ENCODE peak calls at places on chromosomes 11 and 22, in six cellular contexts. D, T, M, K, N and F are unnamed samples.

GRCh38 chr11:79515781-79516180 is 75.0 kb upstream of the TENM4 start:
- DNase-seq in D (no peak), M (no peak), N (no peak), K (no peak), T (no peak), F (no peak)

GRCh38 chr11:19187101-19187500 is 14.7 kb downstream of the CSRP3 start:
- DNase-seq in T (peak), N (no peak), D (no peak), M (no peak), K (no peak), F (peak)

GRCh38 chr22:19057999-19058491 is 64.2 kb downstream of the DGCR2 start:
- DNase-seq in T (no peak), M (no peak), N (no peak), D (peak), K (no peak), F (no peak)

GRCh38 chr11:96424693-96425092 is 34.9 kb downstream of the JRKL start:
- DNase-seq in M (peak), D (no peak), T (peak), N (no peak), K (no peak), F (peak)

GRCh38 chr11:73317373-73317772 is 9.3 kb downstream of the ARHGEF17 start:
- DNase-seq in K (no peak), T (no peak), M (no peak), N (no peak), D (peak), F (no peak)

GRCh38 chr11:76152086-76152658 is 54.1 kb downstream of the WNT11 start:
- DNase-seq in N (peak), M (no peak), D (peak), T (peak), K (peak), F (peak)

GRCh38 chr11:117953029-117953671 is 23.9 kb upstream of the TMPRSS13 start:
- DNase-seq in K (no peak), N (no peak), T (no peak), M (no peak), D (no peak), F (no peak)

GRCh38 chr11:16963316-16963876 is 50.8 kb downstream of the PLEKHA7 start:
- DNase-seq in D (no peak), N (no peak), K (no peak), T (no peak), M (no peak), F (no peak)

GRCh38 chr11:65434667-65435179 is 12.1 kb downstream of the NEAT1 start:
- DNase-seq in M (no peak), T (peak), N (peak), K (no peak), D (no peak), F (no peak)

GRCh38 chr11:133038850-133039249 is 493.5 kb downstream of the OPCML start:
- DNase-seq in D (no peak), N (no peak), K (no peak), M (no peak), T (no peak), F (peak)

GRCh38 chr11:11500744-11501487 is 120.9 kb downstream of the GALNT18 start:
- DNase-seq in N (no peak), M (no peak), K (no peak), T (no peak), D (no peak), F (no peak)

GRCh38 chr11:1470681-1471611 is 15.6 kb downstream of the MOB2 start:
- DNase-seq in K (no peak), T (no peak), M (no peak), D (no peak), N (no peak), F (no peak)

GRCh38 chr22:19849800-19850481 is 4.7 kb downstream of the GNB1L start:
- DNase-seq in M (no peak), N (peak), K (no peak), T (no peak), D (peak), F (peak)

GRCh38 chr11:128135451-128135850 is 451.9 kb downstream of the ETS1 start:
- DNase-seq in T (no peak), N (no peak), D (no peak), M (no peak), K (no peak), F (peak)

GRCh38 chr11:72410956-72411355 is 23.4 kb downstream of the CLPB start:
- DNase-seq in M (no peak), T (no peak), N (no peak), K (no peak), D (no peak), F (no peak)

GRCh38 chr11:57476883-57477506 is 16.7 kb downstream of the RTN4RL2 start:
- DNase-seq in N (no peak), K (peak), D (peak), M (no peak), T (peak), F (peak)

GRCh38 chr11:109853156-109853776 is 239.9 kb upstream of the ZC3H12C start:
- DNase-seq in D (no peak), N (no peak), M (peak), K (no peak), T (peak), F (peak)

GRCh38 chr11:79610678-79611077 is 169.8 kb upstream of the TENM4 start:
- DNase-seq in M (no peak), K (no peak), D (no peak), N (no peak), T (no peak), F (peak)

GRCh38 chr11:65420506-65421203 is 1.9 kb upstream of the NEAT1 start:
- DNase-seq in D (peak), N (no peak), K (no peak), M (no peak), T (no peak), F (no peak)

GRCh38 chr11:86749861-86750401 is 50.4 kb upstream of the PRSS23 start:
- DNase-seq in T (no peak), M (no peak), K (no peak), N (no peak), D (no peak), F (no peak)

GRCh38 chr11:2507945-2508749 is 63.3 kb downstream of the KCNQ1 start:
- DNase-seq in N (no peak), T (no peak), M (no peak), D (no peak), K (no peak), F (no peak)

GRCh38 chr11:86219291-86220193 is 25.0 kb upstream of the EED start:
- DNase-seq in M (no peak), N (no peak), T (no peak), D (no peak), K (no peak), F (no peak)

GRCh38 chr11:95692526-95693270 is 96.9 kb downstream of the FAM76B start:
- DNase-seq in K (no peak), T (no peak), D (no peak), N (no peak), M (no peak), F (no peak)

GRCh38 chr11:44349328-44349727 is 39.4 kb upstream of the ALX4 start:
- DNase-seq in T (no peak), M (no peak), N (no peak), K (no peak), D (no peak), F (no peak)

GRCh38 chr22:38142606-38143005 is 32.1 kb upstream of the BAIAP2L2 start:
- DNase-seq in T (no peak), N (no peak), K (no peak), D (no peak), M (no peak), F (no peak)

GRCh38 chr11:111730871-111731591 is 35.2 kb downstream of the PPP2R1B start:
- DNase-seq in T (no peak), M (no peak), N (peak), K (no peak), D (peak), F (peak)

GRCh38 chr22:37817705-37818311 is 5.4 kb upstream of the GALR3 start:
- DNase-seq in D (peak), M (peak), K (peak), N (peak), T (peak), F (peak)

GRCh38 chr11:43574949-43575915 is 105.3 kb upstream of the HSD17B12 start:
- DNase-seq in N (no peak), T (peak), K (no peak), M (no peak), D (no peak), F (peak)

GRCh38 chr22:36562261-36562835 is 33.4 kb upstream of the EIF3D start:
- DNase-seq in D (peak), T (peak), N (peak), M (no peak), K (peak), F (peak)

GRCh38 chr11:109039611-109040010 is 374.7 kb downstream of the DDX10 start:
- DNase-seq in D (no peak), T (peak), M (no peak), K (no peak), N (no peak), F (peak)

GRCh38 chr11:73416711-73417265 is 40.6 kb downstream of the RELT start:
- DNase-seq in T (peak), N (no peak), M (no peak), K (no peak), D (no peak), F (peak)

GRCh38 chr11:74004694-74005615 is 3.9 kb downstream of the UCP3 start:
- DNase-seq in M (no peak), D (peak), N (no peak), T (no peak), K (no peak), F (no peak)

GRCh38 chr22:32204856-32205722 is at the start of gene RFPL2:
- DNase-seq in M (no peak), N (no peak), K (peak), T (no peak), D (no peak), F (peak)

GRCh38 chr11:120095516-120095915 is 42.4 kb downstream of the TRIM29 start:
- DNase-seq in M (no peak), K (no peak), D (no peak), T (no peak), N (no peak), F (no peak)

DNA sequence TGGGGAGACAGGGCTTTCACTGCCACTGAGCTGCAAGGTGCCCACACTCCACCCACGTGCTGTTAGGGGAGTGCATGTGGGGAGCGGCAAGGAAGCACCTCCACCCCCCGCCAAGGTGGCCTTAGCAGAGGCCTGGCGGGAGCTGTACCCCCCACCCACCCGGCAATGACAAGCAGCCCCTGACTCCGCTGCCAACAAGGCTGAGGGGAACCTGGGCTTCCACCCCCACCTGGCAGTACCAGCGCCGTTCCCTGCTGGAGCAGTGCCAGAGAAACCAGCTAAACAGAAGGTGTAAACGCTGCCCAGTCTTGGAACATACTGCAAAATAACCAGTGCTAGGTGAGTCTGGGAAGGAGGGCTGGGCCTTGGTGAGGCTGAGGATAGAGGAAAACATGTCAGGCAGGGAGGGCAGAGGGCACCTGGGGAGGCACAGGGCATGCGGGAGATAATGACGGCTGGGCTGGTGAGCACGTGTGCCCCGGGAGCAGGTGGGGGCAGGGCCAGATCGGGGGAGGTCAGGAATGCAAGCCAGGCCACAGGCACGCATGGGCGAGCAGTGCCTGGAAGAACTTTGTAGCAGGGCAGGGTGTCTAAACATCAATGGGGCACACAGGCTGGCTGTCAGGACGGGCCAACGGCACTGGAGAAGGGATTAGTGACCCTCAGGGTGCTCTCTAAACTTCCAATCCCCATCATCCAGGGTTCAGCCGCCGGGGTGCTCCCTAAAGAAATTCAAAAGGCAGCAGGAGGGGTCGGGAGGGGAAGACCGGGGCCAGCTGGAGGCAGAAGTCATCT is 6.6 kb downstream of the CERK start:
- DNase-seq in K (no peak), N (no peak), T (no peak), D (peak), M (no peak), F (peak)
- H3K4me3 ChIP-seq in K (no peak), N (no peak), T (no peak), D (no peak), M (no peak), F (no peak)

DNA sequence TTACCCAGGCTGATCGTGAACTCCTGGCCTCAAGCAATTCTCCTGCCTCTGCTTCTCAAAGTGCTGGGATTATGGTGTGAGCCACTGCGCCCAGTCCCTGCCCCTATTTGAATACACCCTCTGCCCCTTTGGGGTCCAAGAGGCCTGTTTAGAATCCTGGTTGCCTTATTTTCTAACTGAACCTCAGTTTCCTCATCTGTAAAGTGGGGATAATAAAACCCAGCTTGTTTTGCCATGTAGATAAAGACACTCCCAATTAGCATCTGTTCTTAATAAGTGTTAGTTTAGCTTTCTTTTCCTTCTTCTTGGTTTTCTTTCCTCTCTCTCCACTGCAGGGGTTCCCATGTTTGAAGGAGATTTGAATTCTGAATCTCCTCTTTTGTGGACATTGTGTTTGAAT is 4.8 kb downstream of the MIAT start:
- DNase-seq in M (no peak), N (no peak), T (no peak), K (no peak), D (no peak), F (no peak)
- H3K4me3 ChIP-seq in M (no peak), N (no peak), T (no peak), K (no peak), D (no peak), F (no peak)

DNA sequence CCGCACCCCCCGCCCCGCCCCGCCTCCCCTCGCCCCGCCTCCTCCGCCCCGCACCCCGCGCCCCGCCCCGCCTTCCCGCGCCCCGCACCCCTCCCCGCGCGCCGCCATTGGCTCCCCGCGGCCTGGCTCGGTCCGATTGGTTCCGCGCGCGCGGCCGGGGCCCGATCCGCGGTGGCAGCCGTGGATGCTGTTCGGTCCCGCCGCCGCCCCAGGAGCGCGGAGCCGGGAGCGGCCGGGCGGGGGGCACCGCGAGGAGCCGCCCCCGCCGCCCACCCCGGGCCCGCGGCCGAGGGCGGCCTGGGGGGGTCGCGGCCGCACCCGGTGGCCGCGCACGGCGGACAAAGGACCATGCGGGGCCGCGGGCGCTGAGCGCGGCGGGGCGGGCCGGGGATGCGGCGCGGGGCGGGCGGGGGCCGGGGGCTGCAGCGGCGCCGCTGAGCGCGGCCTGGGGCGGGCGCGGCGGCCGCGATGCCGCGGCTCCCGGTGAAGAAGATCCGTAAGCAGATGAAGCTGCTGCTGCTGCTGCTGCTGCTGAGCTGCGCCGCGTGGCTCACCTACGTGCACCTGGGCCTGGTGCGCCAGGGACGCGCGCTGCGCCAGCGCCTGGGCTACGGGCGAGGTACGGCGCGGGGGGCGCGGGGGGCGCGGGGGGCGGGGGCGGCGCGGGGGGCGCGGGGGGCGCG is at the start of gene B4GALNT4:
- DNase-seq in N (no peak), D (no peak), T (no peak), M (no peak), K (peak), F (peak)
- H3K4me3 ChIP-seq in N (no peak), D (peak), T (no peak), M (peak), K (peak), F (peak)

GRCh38 chr11:103953797-103954495 is 82.5 kb upstream of the DDI1 start:
- DNase-seq in D (no peak), M (no peak), K (no peak), N (no peak), T (no peak), F (no peak)
- H3K4me3 ChIP-seq in D (no peak), M (no peak), K (no peak), N (no peak), T (no peak), F (no peak)

DNA sequence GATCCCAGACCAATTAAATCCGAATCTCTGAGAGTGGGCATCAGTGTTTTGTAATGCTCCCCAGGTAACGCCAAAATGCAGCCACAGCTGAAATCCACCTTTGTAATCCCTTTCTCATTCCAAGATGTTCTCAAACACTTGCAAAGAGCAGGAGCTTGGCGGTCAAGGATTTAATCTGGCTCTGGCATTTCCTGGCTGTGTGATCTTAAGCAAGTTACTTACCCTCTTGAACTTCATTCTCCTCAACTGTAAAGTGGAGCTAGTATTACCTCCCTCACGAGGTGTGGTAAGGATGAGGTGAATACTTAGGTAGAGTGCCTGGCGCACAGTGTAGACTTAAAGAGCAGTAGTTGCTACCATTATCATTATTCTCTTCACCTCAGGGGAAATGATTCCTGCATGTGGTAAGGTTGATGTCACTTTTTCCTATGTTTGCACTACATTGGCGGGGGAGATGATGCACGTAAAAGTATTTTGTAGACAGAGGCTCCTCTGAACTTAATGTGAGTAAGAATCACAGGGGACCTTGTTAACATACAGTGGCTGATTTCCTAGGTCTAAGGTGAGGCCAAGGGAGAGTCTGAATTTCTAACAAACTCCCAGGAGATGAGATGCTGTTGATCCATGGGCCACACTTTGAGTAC is 210.4 kb upstream of the PITPNB start:
- DNase-seq in K (no peak), N (no peak), D (no peak), M (no peak), T (no peak), F (no peak)
- H3K4me3 ChIP-seq in K (no peak), N (no peak), D (no peak), M (no peak), T (no peak), F (no peak)

DNA sequence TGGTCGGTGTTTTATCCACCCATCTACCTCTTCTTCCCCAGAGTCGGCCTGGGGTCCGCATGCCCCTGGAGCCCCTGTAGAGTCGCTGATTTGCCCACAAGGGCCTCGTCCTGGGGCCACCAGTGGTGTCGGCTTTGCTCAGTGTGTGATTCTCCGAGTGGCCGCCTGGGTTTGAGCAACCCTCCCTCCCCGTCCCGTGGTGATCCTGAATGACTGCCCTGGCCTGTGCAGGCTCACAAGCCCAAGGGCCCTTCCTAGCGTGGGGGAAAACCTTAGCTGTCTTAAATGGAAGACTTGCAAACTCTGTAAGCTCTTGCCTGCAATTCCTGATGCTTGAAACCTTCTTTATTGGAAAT is 128.3 kb downstream of the OSBP2 start:
- DNase-seq in D (no peak), M (no peak), T (no peak), N (no peak), K (no peak), F (peak)
- H3K4me3 ChIP-seq in D (peak), M (no peak), T (no peak), N (no peak), K (no peak), F (peak)

GRCh38 chr22:49972163-49973017 is 11.8 kb downstream of the PIM3 start:
- DNase-seq in T (no peak), M (no peak), K (no peak), N (peak), D (peak), F (no peak)
- H3K4me3 ChIP-seq in T (no peak), M (peak), K (peak), N (no peak), D (peak), F (no peak)

DNA sequence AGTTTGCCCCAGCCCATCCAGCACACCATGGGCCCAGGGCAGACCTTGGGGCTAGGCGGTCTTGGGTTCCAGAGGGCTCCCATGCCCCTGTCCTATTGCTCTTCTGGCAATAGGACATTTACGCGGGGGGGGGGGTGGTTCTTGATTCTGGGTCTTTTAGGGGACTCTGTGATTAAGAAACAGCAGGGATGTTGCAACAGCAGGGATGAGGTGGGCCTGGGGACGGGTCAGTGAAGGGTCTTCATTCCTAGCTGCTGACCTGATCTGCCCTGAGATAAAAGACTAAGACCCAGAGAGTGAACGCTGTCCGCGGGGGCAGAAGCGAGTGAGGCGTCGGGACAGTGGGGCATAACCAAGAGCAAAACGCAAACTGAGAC is 418 bp upstream of the ADAMTS15 start:
- DNase-seq in D (no peak), N (no peak), M (no peak), K (no peak), T (no peak), F (no peak)
- H3K4me3 ChIP-seq in D (peak), N (peak), M (peak), K (peak), T (peak), F (peak)